ENCODE peak calls at places on chromosomes 6 and 20, in eight cellular contexts. E is bronchial epithelial cell; X is fibroblast of the conjunctiva; Z is ovary; L is activated CD4-positive, alpha-beta T cell treated with anti-CD3 and anti-CD28 coated beads for 48 hours; D is type B pancreatic cell; J is neural progenitor cell; B is esophagus muscularis mucosa. F is an unnamed sample.

GRCh38 chr20:46353506-46354206 is 45.4 kb upstream of the CDH22 start:
- DNase-seq in E (no peak), X (no peak), Z (no peak), L (no peak), D (no peak), J (no peak), B (no peak), F (no peak)

GRCh38 chr6:46491201-46491788 is at the start of gene RCAN2:
- DNase-seq in E (peak; percentile 29), X (peak; percentile 14), Z (peak; percentile 63), L (peak; percentile 37), D (peak; percentile 76), J (peak; percentile 91), B (no peak), F (peak; percentile 91)

GRCh38 chr6:3724451-3725144 is 26.9 kb downstream of the PXDC1 start:
- DNase-seq in E (no peak), X (no peak), Z (no peak), L (no peak), D (no peak), J (no peak), B (no peak), F (no peak)

GRCh38 chr6:6918216-6918983 is 189.4 kb upstream of the RREB1 start:
- DNase-seq in E (peak; percentile 84), X (peak; percentile 32), Z (no peak), L (peak; percentile 90), D (no peak), J (no peak), B (no peak), F (no peak)

GRCh38 chr20:6006603-6006949 is 47.3 kb downstream of the LRRN4 start:
- DNase-seq in E (no peak), X (no peak), Z (no peak), L (no peak), D (no peak), J (no peak), B (no peak), F (no peak)

GRCh38 chr20:45964024-45964423 is 8.0 kb downstream of the ZNF335 start:
- DNase-seq in E (no peak), X (no peak), Z (no peak), L (no peak), D (no peak), J (no peak), B (no peak), F (no peak)

GRCh38 chr6:123415844-123416468 is 220.8 kb downstream of the TRDN start:
- DNase-seq in E (peak; percentile 51), X (peak; percentile 29), Z (peak; percentile 11), L (peak; percentile 59), D (no peak), J (peak; percentile 79), B (no peak), F (peak; percentile 38)

GRCh38 chr6:76774750-76775396 is 688.4 kb downstream of the HTR1B start:
- DNase-seq in E (no peak), X (no peak), Z (peak; percentile 76), L (no peak), D (no peak), J (peak; percentile 4), B (no peak), F (no peak)

GRCh38 chr6:145332001-145332400 is 403.3 kb downstream of the EPM2A start:
- DNase-seq in E (peak; percentile 21), X (no peak), Z (no peak), L (no peak), D (no peak), J (peak; percentile 48), B (no peak), F (no peak)

GRCh38 chr20:32495949-32496348 is 89.2 kb downstream of the NOL4L start:
- DNase-seq in E (no peak), X (no peak), Z (no peak), L (no peak), D (no peak), J (no peak), B (no peak), F (no peak)